ENCODE peak calls at places on chromosomes 6 and 20, in four cellular contexts. G is IMR-90, A is GM12878, Z is endothelial cell of umbilical vein. L is an unnamed sample.

GRCh38 chr20:39225978-39226377 is 263.8 kb downstream of the DHX35 start:
- DNase-seq in G (no peak), Z (no peak), A (no peak), L (no peak)

GRCh38 chr6:53095716-53096115 is 30.5 kb downstream of the FBXO9 start:
- DNase-seq in G (peak), Z (no peak), A (no peak), L (no peak)

GRCh38 chr20:47125553-47126373 is 230.7 kb downstream of the ZMYND8 start:
- DNase-seq in Z (no peak), G (no peak), A (no peak), L (no peak)

GRCh38 chr6:151036869-151037680 is 171.6 kb downstream of the MTHFD1L start:
- DNase-seq in Z (peak), A (no peak), G (peak), L (no peak)

GRCh38 chr6:169859401-169859977 is 108.1 kb downstream of the ERMARD start:
- DNase-seq in A (no peak), G (no peak), Z (no peak), L (no peak)

GRCh38 chr6:5466459-5466858 is 205.1 kb downstream of the FARS2 start:
- DNase-seq in Z (peak), A (no peak), G (peak), L (peak)

GRCh38 chr20:56630086-56630493 is 984 bp downstream of the TFAP2C start:
- DNase-seq in G (no peak), A (no peak), Z (no peak), L (peak)

GRCh38 chr6:380234-381218 is 11.0 kb upstream of the IRF4 start:
- DNase-seq in A (no peak), Z (no peak), G (no peak), L (no peak)

GRCh38 chr6:170132011-170132521 is 158.8 kb downstream of the DLL1 start:
- DNase-seq in A (no peak), Z (no peak), G (no peak), L (no peak)

GRCh38 chr6:146542881-146543210 is 787 bp upstream of the RAB32 start:
- DNase-seq in Z (no peak), A (no peak), G (peak), L (no peak)

GRCh38 chr6:24743944-24744335 is 25.0 kb upstream of the C6orf62 start:
- DNase-seq in G (no peak), A (peak), Z (no peak), L (no peak)

GRCh38 chr6:24240943-24241342 is 114.9 kb downstream of the NRSN1 start:
- DNase-seq in A (no peak), G (no peak), Z (no peak), L (no peak)

GRCh38 chr6:83193747-83194582 is 808 bp downstream of the RWDD2A start:
- DNase-seq in A (no peak), G (no peak), Z (peak), L (peak)

GRCh38 chr20:64103871-64104666 is 3.3 kb downstream of the NPBWR2 start:
- DNase-seq in Z (no peak), G (no peak), A (no peak), L (no peak)

GRCh38 chr6:28985396-28986164 is 19.5 kb downstream of the ZNF311 start:
- DNase-seq in G (peak), Z (peak), A (no peak), L (no peak)

GRCh38 chr6:119647309-119647708 is 297.7 kb upstream of the MAN1A1 start:
- DNase-seq in G (no peak), A (no peak), Z (no peak), L (no peak)

GRCh38 chr6:160048471-160048870 is 73.1 kb upstream of the SLC22A1 start:
- DNase-seq in Z (no peak), G (no peak), A (no peak), L (no peak)

GRCh38 chr6:150252714-150253444 is 110.0 kb downstream of the PPP1R14C start:
- DNase-seq in A (no peak), Z (no peak), G (peak), L (peak)

GRCh38 chr6:87799651-87800050 is 97.6 kb upstream of the AKIRIN2 start:
- DNase-seq in Z (no peak), G (no peak), A (no peak), L (no peak)
- TF ChIP-seq FOS in Z (no peak), G (no peak), A (no peak), L (no peak)

GRCh38 chr20:17875106-17875980 is 93.3 kb downstream of the SNX5 start:
- DNase-seq in A (no peak), Z (peak), G (peak), L (no peak)
- TF ChIP-seq FOS in A (no peak), Z (no peak), G (no peak), L (no peak)

GRCh38 chr6:20891161-20891560 is 356.9 kb downstream of the CDKAL1 start:
- DNase-seq in Z (no peak), G (no peak), A (no peak), L (no peak)
- TF ChIP-seq FOS in Z (no peak), G (no peak), A (no peak), L (no peak)

GRCh38 chr6:15364401-15365037 is 118.7 kb downstream of the JARID2 start:
- DNase-seq in Z (no peak), A (no peak), G (no peak), L (no peak)

GRCh38 chr6:15363523-15364400 is 117.9 kb downstream of the JARID2 start:
- DNase-seq in G (no peak), A (peak), Z (no peak), L (no peak)

GRCh38 chr6:15366879-15367278 is 121.0 kb downstream of the JARID2 start:
- DNase-seq in G (no peak), Z (no peak), A (no peak), L (no peak)

GRCh38 chr6:15366003-15366535 is 120.2 kb downstream of the JARID2 start:
- DNase-seq in A (no peak), Z (no peak), G (no peak), L (no peak)

DNA sequence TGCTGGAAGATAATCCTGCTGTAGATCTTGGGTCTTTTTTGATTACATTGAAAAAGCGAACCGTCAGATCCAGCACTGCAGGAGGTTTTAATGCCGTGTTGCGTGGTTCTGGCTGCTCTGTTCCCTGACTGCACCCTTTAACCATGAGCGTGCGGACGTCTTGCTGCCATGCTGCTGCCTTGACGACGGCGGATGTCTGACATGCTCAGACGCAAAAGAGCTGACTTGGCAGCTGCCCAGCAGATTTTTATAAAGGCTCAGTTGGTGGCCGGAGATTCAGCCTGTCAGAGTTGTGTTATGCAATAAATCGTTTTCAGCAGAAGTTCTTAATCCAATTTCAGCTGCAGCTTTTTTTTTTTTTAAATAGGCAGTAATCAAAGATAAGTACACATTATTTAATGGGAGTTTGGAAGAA is 119.4 kb downstream of the JARID2 start:
- DNase-seq in A (no peak), Z (peak), G (peak), L (peak)
- TF ChIP-seq FOS in A (no peak), Z (no peak), G (no peak), L (no peak)

GRCh38 chr6:114541794-114542193 is 199.0 kb upstream of the HS3ST5 start:
- DNase-seq in A (no peak), Z (no peak), G (no peak), L (no peak)
- TF ChIP-seq FOS in A (no peak), Z (no peak), G (no peak), L (no peak)

DNA sequence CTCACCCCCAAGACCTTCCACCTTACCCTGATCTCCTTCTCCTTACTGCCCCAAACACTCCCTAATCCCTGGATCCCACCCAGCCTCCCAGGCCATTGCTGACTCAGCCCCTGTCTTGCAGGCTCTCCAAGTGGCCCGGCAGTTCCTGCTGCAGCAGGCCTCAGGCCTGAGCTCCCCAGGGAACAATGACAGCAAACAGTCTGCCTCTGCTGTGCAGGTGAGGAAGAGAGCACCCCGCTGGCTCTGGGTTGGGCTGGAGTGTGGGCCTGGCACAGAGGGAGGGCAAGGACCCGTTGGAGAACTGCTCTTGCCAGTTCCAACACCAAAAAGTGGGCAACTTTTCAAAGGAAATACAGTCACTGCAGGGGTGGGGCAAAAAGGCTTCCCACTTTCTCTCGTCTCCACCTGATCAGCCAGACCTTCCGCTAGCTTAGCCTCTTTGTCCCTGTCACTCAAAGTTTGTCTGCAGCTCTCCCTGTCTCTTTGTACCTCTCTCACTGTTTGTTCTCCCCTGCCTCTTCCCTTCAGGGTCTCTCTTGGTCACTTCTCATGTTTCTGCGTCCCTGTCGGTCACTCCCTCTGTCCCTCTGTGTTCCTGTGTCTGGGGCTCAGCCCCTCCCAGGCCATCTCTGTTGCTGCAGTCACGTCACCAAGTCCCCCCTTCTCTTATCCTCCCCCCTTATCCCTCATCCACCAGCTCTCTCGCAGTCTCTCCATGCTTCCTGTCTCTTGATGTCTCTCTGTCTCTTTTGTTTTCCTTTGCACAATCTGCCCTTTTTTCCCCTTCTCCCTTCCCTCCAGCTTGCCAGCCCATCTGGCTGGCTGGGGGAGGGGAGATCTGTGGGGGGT is 31.9 kb downstream of the FOXP4 start:
- DNase-seq in Z (peak), A (no peak), G (peak), L (peak)
- TF ChIP-seq FOS in Z (no peak), A (no peak), G (no peak), L (no peak)

GRCh38 chr20:45588800-45589199 is 9.7 kb upstream of the WFDC8 start:
- DNase-seq in G (no peak), A (no peak), Z (no peak), L (no peak)

GRCh38 chr20:45589725-45590124 is 10.6 kb upstream of the WFDC8 start:
- DNase-seq in G (no peak), Z (no peak), A (no peak), L (no peak)

GRCh38 chr20:45593498-45593897 is 14.4 kb upstream of the WFDC8 start:
- DNase-seq in G (no peak), A (no peak), Z (no peak), L (no peak)

GRCh38 chr20:45595235-45595634 is 16.2 kb upstream of the WFDC8 start:
- DNase-seq in G (no peak), Z (no peak), A (no peak), L (no peak)

GRCh38 chr20:45592574-45593189 is 13.6 kb upstream of the WFDC8 start:
- DNase-seq in A (no peak), Z (peak), G (peak), L (peak)
- TF ChIP-seq FOS in A (no peak), Z (no peak), G (no peak), L (no peak)

GRCh38 chr20:35238170-35238569 is 11.7 kb downstream of the MMP24 start:
- DNase-seq in A (no peak), Z (no peak), G (no peak), L (peak)

GRCh38 chr20:35232575-35232974 is 6.1 kb downstream of the MMP24 start:
- DNase-seq in A (no peak), Z (peak), G (peak), L (no peak)

GRCh38 chr20:35238746-35239145 is 12.3 kb downstream of the MMP24 start:
- DNase-seq in Z (no peak), A (no peak), G (no peak), L (no peak)

GRCh38 chr20:35237486-35237885 is 11.0 kb downstream of the MMP24 start:
- DNase-seq in A (no peak), G (no peak), Z (no peak), L (no peak)

DNA sequence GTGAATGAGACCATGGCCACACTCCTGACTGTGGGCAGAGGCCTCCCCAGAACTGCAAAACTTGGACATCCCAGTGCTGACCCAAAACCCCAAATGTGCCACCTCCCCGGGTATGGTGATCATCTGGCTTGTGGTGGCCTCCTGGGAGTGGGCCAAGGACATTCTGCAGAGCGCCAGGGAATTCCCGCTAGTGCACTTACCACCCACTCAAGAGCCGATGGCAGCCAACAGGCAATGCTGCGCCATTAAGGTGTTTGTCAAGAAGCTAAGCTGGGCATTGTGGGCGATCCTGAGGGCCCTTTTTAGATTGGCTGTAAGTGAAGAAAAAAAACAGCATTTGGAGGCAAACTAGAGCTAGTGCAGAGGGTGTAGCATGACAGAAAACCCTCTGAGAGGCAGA is 9.4 kb downstream of the MMP24 start:
- DNase-seq in A (no peak), G (no peak), Z (no peak), L (no peak)
- TF ChIP-seq FOS in A (no peak), G (no peak), Z (no peak), L (no peak)

GRCh38 chr20:49276895-49277785 is 717 bp downstream of the ZNFX1 start:
- DNase-seq in Z (no peak), G (no peak), A (no peak), L (peak)
- TF ChIP-seq FOS in Z (no peak), G (no peak), A (no peak), L (no peak)